ENCODE peak calls at places on chromosomes 11 and 22, in nine cellular contexts. One of them, this sample, is unnamed.

GRCh38 chr11:111841370-111842053 is 29.9 kb downstream of the ALG9 start:
- DNase-seq in WTC11: peak
- DNase-seq in pancreas: peak
- DNase-seq in brain microvascular endothelial cell: peak
- DNase-seq in coronary artery: peak
- DNase-seq in sigmoid colon: peak
- DNase-seq in CD8-positive, alpha-beta T cell: peak
- DNase-seq in kidney: peak
- DNase-seq in uterus: peak
- DNase-seq in this sample: peak

GRCh38 chr22:50577987-50578775 is at the start of gene CPT1B:
- DNase-seq in CD8-positive, alpha-beta T cell: no peak
- DNase-seq in pancreas: no peak
- DNase-seq in uterus: no peak
- DNase-seq in kidney: no peak
- DNase-seq in sigmoid colon: no peak
- DNase-seq in WTC11: peak
- DNase-seq in brain microvascular endothelial cell: no peak
- DNase-seq in coronary artery: no peak
- DNase-seq in this sample: no peak

GRCh38 chr22:29043906-29044575 is 17.6 kb downstream of the C22orf31 start:
- DNase-seq in brain microvascular endothelial cell: peak
- DNase-seq in CD8-positive, alpha-beta T cell: no peak
- DNase-seq in uterus: no peak
- DNase-seq in WTC11: no peak
- DNase-seq in pancreas: no peak
- DNase-seq in sigmoid colon: no peak
- DNase-seq in kidney: no peak
- DNase-seq in coronary artery: no peak
- DNase-seq in this sample: no peak

GRCh38 chr11:121485221-121485620 is 32.5 kb upstream of the SORL1-AS1 start:
- DNase-seq in sigmoid colon: no peak
- DNase-seq in coronary artery: no peak
- DNase-seq in pancreas: no peak
- DNase-seq in WTC11: no peak
- DNase-seq in kidney: no peak
- DNase-seq in CD8-positive, alpha-beta T cell: no peak
- DNase-seq in brain microvascular endothelial cell: no peak
- DNase-seq in uterus: no peak
- DNase-seq in this sample: no peak

GRCh38 chr22:41078975-41079374 is 13.4 kb upstream of the EP300 start:
- DNase-seq in sigmoid colon: no peak
- DNase-seq in WTC11: no peak
- DNase-seq in CD8-positive, alpha-beta T cell: no peak
- DNase-seq in pancreas: no peak
- DNase-seq in kidney: no peak
- DNase-seq in uterus: no peak
- DNase-seq in coronary artery: no peak
- DNase-seq in brain microvascular endothelial cell: no peak
- DNase-seq in this sample: no peak

GRCh38 chr11:33116535-33116934 is 44.7 kb downstream of the CSTF3 start:
- DNase-seq in pancreas: no peak
- DNase-seq in coronary artery: no peak
- DNase-seq in uterus: no peak
- DNase-seq in CD8-positive, alpha-beta T cell: no peak
- DNase-seq in kidney: no peak
- DNase-seq in brain microvascular endothelial cell: no peak
- DNase-seq in WTC11: no peak
- DNase-seq in sigmoid colon: no peak
- DNase-seq in this sample: no peak

GRCh38 chr11:117743121-117743815 is 53.7 kb downstream of the DSCAML1 start:
- DNase-seq in coronary artery: no peak
- DNase-seq in WTC11: no peak
- DNase-seq in kidney: no peak
- DNase-seq in pancreas: no peak
- DNase-seq in uterus: no peak
- DNase-seq in brain microvascular endothelial cell: no peak
- DNase-seq in CD8-positive, alpha-beta T cell: no peak
- DNase-seq in sigmoid colon: no peak
- DNase-seq in this sample: no peak

GRCh38 chr11:45580399-45580798 is 85.0 kb downstream of the CHST1 start:
- DNase-seq in kidney: no peak
- DNase-seq in WTC11: peak
- DNase-seq in uterus: no peak
- DNase-seq in CD8-positive, alpha-beta T cell: no peak
- DNase-seq in pancreas: no peak
- DNase-seq in sigmoid colon: no peak
- DNase-seq in brain microvascular endothelial cell: peak
- DNase-seq in coronary artery: no peak
- DNase-seq in this sample: peak

GRCh38 chr11:92861641-92862040 is 107.8 kb upstream of the MTNR1B start:
- DNase-seq in kidney: no peak
- DNase-seq in brain microvascular endothelial cell: no peak
- DNase-seq in CD8-positive, alpha-beta T cell: no peak
- DNase-seq in sigmoid colon: no peak
- DNase-seq in uterus: no peak
- DNase-seq in coronary artery: no peak
- DNase-seq in WTC11: no peak
- DNase-seq in pancreas: no peak
- DNase-seq in this sample: no peak
- TF ChIP-seq CTCF in kidney: no peak
- TF ChIP-seq CTCF in brain microvascular endothelial cell: no peak
- TF ChIP-seq CTCF in CD8-positive, alpha-beta T cell: no peak
- TF ChIP-seq CTCF in sigmoid colon: no peak
- TF ChIP-seq CTCF in uterus: no peak
- TF ChIP-seq CTCF in coronary artery: no peak
- TF ChIP-seq CTCF in WTC11: peak
- TF ChIP-seq CTCF in pancreas: no peak
- TF ChIP-seq CTCF in this sample: peak

GRCh38 chr22:31843526-31843925 is 89.7 kb downstream of the DEPDC5 start:
- DNase-seq in brain microvascular endothelial cell: no peak
- DNase-seq in coronary artery: no peak
- DNase-seq in pancreas: no peak
- DNase-seq in kidney: no peak
- DNase-seq in sigmoid colon: no peak
- DNase-seq in uterus: no peak
- DNase-seq in WTC11: no peak
- DNase-seq in CD8-positive, alpha-beta T cell: no peak
- DNase-seq in this sample: no peak

GRCh38 chr22:31841029-31841827 is 87.4 kb downstream of the DEPDC5 start:
- DNase-seq in brain microvascular endothelial cell: no peak
- DNase-seq in sigmoid colon: no peak
- DNase-seq in kidney: no peak
- DNase-seq in CD8-positive, alpha-beta T cell: no peak
- DNase-seq in coronary artery: no peak
- DNase-seq in uterus: no peak
- DNase-seq in WTC11: no peak
- DNase-seq in pancreas: no peak
- DNase-seq in this sample: no peak

GRCh38 chr22:31850135-31850534 is 94.2 kb upstream of the YWHAH start:
- DNase-seq in brain microvascular endothelial cell: no peak
- DNase-seq in coronary artery: no peak
- DNase-seq in uterus: no peak
- DNase-seq in WTC11: no peak
- DNase-seq in pancreas: no peak
- DNase-seq in CD8-positive, alpha-beta T cell: no peak
- DNase-seq in sigmoid colon: no peak
- DNase-seq in kidney: no peak
- DNase-seq in this sample: no peak

GRCh38 chr22:31844941-31845340 is 91.1 kb downstream of the DEPDC5 start:
- DNase-seq in CD8-positive, alpha-beta T cell: no peak
- DNase-seq in WTC11: no peak
- DNase-seq in pancreas: no peak
- DNase-seq in brain microvascular endothelial cell: no peak
- DNase-seq in uterus: no peak
- DNase-seq in kidney: no peak
- DNase-seq in sigmoid colon: no peak
- DNase-seq in coronary artery: no peak
- DNase-seq in this sample: no peak

GRCh38 chr22:31846161-31847115 is 92.6 kb downstream of the DEPDC5 start:
- DNase-seq in pancreas: no peak
- DNase-seq in WTC11: peak
- DNase-seq in brain microvascular endothelial cell: peak
- DNase-seq in kidney: no peak
- DNase-seq in uterus: no peak
- DNase-seq in coronary artery: no peak
- DNase-seq in sigmoid colon: no peak
- DNase-seq in CD8-positive, alpha-beta T cell: no peak
- DNase-seq in this sample: no peak
- TF ChIP-seq CTCF in pancreas: no peak
- TF ChIP-seq CTCF in WTC11: no peak
- TF ChIP-seq CTCF in brain microvascular endothelial cell: peak
- TF ChIP-seq CTCF in kidney: no peak
- TF ChIP-seq CTCF in uterus: no peak
- TF ChIP-seq CTCF in coronary artery: no peak
- TF ChIP-seq CTCF in sigmoid colon: no peak
- TF ChIP-seq CTCF in CD8-positive, alpha-beta T cell: no peak
- TF ChIP-seq CTCF in this sample: peak

GRCh38 chr22:20173720-20174119 is 22.9 kb upstream of the CCDC188 start:
- DNase-seq in coronary artery: no peak
- DNase-seq in WTC11: no peak
- DNase-seq in sigmoid colon: no peak
- DNase-seq in brain microvascular endothelial cell: no peak
- DNase-seq in kidney: no peak
- DNase-seq in uterus: no peak
- DNase-seq in CD8-positive, alpha-beta T cell: no peak
- DNase-seq in pancreas: no peak
- DNase-seq in this sample: no peak

GRCh38 chr22:20175597-20175900 is 24.7 kb upstream of the CCDC188 start:
- DNase-seq in kidney: no peak
- DNase-seq in brain microvascular endothelial cell: no peak
- DNase-seq in CD8-positive, alpha-beta T cell: no peak
- DNase-seq in sigmoid colon: no peak
- DNase-seq in coronary artery: no peak
- DNase-seq in WTC11: no peak
- DNase-seq in uterus: no peak
- DNase-seq in pancreas: no peak
- DNase-seq in this sample: no peak

GRCh38 chr22:20176421-20177060 is 25.7 kb upstream of the CCDC188 start:
- DNase-seq in brain microvascular endothelial cell: no peak
- DNase-seq in kidney: no peak
- DNase-seq in CD8-positive, alpha-beta T cell: no peak
- DNase-seq in pancreas: no peak
- DNase-seq in coronary artery: no peak
- DNase-seq in WTC11: no peak
- DNase-seq in sigmoid colon: no peak
- DNase-seq in uterus: no peak
- DNase-seq in this sample: no peak

GRCh38 chr22:20173246-20173645 is 22.4 kb upstream of the CCDC188 start:
- DNase-seq in CD8-positive, alpha-beta T cell: no peak
- DNase-seq in pancreas: no peak
- DNase-seq in sigmoid colon: no peak
- DNase-seq in brain microvascular endothelial cell: no peak
- DNase-seq in kidney: no peak
- DNase-seq in coronary artery: no peak
- DNase-seq in uterus: no peak
- DNase-seq in WTC11: no peak
- DNase-seq in this sample: no peak

DNA sequence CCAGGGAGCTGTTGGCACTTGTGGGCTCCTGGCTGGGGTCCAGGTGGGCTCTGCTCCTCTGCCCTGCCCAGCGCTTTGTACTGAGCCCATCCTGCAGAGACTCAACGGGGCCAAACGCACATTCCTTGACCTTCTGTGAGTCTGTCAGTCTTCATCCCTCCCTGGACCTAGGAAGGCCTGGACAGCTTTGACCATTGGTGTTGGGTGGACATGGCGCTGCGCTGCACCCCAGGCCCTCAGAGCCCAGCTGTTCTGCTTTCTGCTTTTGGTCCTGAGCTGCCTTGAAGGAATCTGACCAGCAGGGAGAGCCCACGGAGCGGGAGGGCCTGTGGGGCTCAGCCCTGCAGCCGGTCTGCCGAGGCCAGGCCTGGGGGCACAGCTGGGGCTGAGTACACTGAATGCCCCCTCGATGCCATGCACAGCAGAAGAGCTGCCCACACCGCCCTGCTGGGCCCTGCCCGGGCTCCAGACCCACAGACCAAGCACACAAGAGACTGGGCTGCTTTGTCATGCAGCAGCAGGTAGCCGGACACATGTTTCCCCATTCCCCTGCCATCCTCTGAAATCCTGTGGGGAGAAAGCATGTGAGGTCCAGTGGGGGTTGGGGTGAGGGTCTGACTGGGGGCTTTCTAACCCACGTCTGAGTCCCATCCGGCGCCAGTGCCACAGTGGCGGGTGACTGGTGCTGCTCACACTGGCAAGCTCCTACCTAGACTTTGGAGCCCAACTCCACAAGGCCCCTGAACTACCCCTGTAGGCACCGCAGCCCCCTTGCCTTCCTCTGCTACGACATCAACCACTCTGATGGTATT is 24.1 kb upstream of the CCDC188 start:
- DNase-seq in uterus: no peak
- DNase-seq in pancreas: no peak
- DNase-seq in brain microvascular endothelial cell: no peak
- DNase-seq in kidney: no peak
- DNase-seq in CD8-positive, alpha-beta T cell: no peak
- DNase-seq in coronary artery: no peak
- DNase-seq in WTC11: no peak
- DNase-seq in sigmoid colon: no peak
- DNase-seq in this sample: no peak
- TF ChIP-seq CTCF in uterus: no peak
- TF ChIP-seq CTCF in pancreas: no peak
- TF ChIP-seq CTCF in brain microvascular endothelial cell: peak
- TF ChIP-seq CTCF in kidney: no peak
- TF ChIP-seq CTCF in CD8-positive, alpha-beta T cell: no peak
- TF ChIP-seq CTCF in coronary artery: no peak
- TF ChIP-seq CTCF in WTC11: no peak
- TF ChIP-seq CTCF in sigmoid colon: no peak
- TF ChIP-seq CTCF in this sample: peak

GRCh38 chr11:73761403-73761945 is 600 bp upstream of the RAB6A start:
- DNase-seq in kidney: no peak
- DNase-seq in uterus: peak
- DNase-seq in pancreas: peak
- DNase-seq in WTC11: no peak
- DNase-seq in sigmoid colon: no peak
- DNase-seq in brain microvascular endothelial cell: no peak
- DNase-seq in CD8-positive, alpha-beta T cell: no peak
- DNase-seq in coronary artery: no peak
- DNase-seq in this sample: no peak

GRCh38 chr11:73760680-73761402 is at the start of gene RAB6A:
- DNase-seq in brain microvascular endothelial cell: peak
- DNase-seq in coronary artery: peak
- DNase-seq in sigmoid colon: peak
- DNase-seq in uterus: peak
- DNase-seq in kidney: peak
- DNase-seq in WTC11: peak
- DNase-seq in CD8-positive, alpha-beta T cell: peak
- DNase-seq in pancreas: peak
- DNase-seq in this sample: peak

GRCh38 chr11:73758451-73758850 is 2.4 kb downstream of the RAB6A start:
- DNase-seq in kidney: no peak
- DNase-seq in uterus: no peak
- DNase-seq in pancreas: no peak
- DNase-seq in CD8-positive, alpha-beta T cell: no peak
- DNase-seq in sigmoid colon: no peak
- DNase-seq in coronary artery: no peak
- DNase-seq in brain microvascular endothelial cell: no peak
- DNase-seq in WTC11: no peak
- DNase-seq in this sample: no peak

GRCh38 chr11:73760066-73760679 is 701 bp downstream of the RAB6A start:
- DNase-seq in WTC11: peak
- DNase-seq in brain microvascular endothelial cell: no peak
- DNase-seq in sigmoid colon: peak
- DNase-seq in kidney: peak
- DNase-seq in uterus: peak
- DNase-seq in CD8-positive, alpha-beta T cell: peak
- DNase-seq in pancreas: peak
- DNase-seq in coronary artery: peak
- DNase-seq in this sample: no peak

GRCh38 chr11:73759520-73760065 is 1.3 kb downstream of the RAB6A start:
- DNase-seq in brain microvascular endothelial cell: no peak
- DNase-seq in pancreas: no peak
- DNase-seq in coronary artery: no peak
- DNase-seq in uterus: no peak
- DNase-seq in WTC11: no peak
- DNase-seq in kidney: no peak
- DNase-seq in CD8-positive, alpha-beta T cell: no peak
- DNase-seq in sigmoid colon: no peak
- DNase-seq in this sample: no peak
- TF ChIP-seq CTCF in brain microvascular endothelial cell: no peak
- TF ChIP-seq CTCF in pancreas: no peak
- TF ChIP-seq CTCF in coronary artery: no peak
- TF ChIP-seq CTCF in uterus: peak
- TF ChIP-seq CTCF in WTC11: no peak
- TF ChIP-seq CTCF in kidney: no peak
- TF ChIP-seq CTCF in CD8-positive, alpha-beta T cell: no peak
- TF ChIP-seq CTCF in sigmoid colon: peak
- TF ChIP-seq CTCF in this sample: peak